ENCODE peak calls at places on chromosome 12, in eight cellular contexts. Q is foreskin fibroblast; F is HT1080; W is stimulated activated CD4-positive, alpha-beta T cell treated with anti-CD3 and anti-CD28 coated beads, Interleukin-4, amount 100 ng/mL, for 4 hours; E is H54; Z is stimulated activated CD8-positive, alpha-beta memory T cell treated with anti-CD3 and anti-CD28 coated beads, Interleukin-2, amount 100 ng/mL, for 1 hour; C is fibroblast of lung; T is activated CD8-positive, alpha-beta memory T cell treated with anti-CD3 and anti-CD28 coated beads, Interleukin-2, amount 50 U/mL, for 48 hours. K is an unnamed sample.

GRCh38 chr12:120095356-120096135 is 21.0 kb downstream of the RAB35 start:
- DNase-seq in C (no peak), E (no peak), W (no peak), F (no peak), T (no peak), Z (no peak), Q (no peak), K (no peak)

GRCh38 chr12:100437038-100437841 is 36.4 kb upstream of the NR1H4 start:
- DNase-seq in Z (no peak), E (no peak), T (no peak), F (no peak), Q (no peak), C (peak), W (no peak), K (no peak)

GRCh38 chr12:132379996-132380395 is 50.6 kb upstream of the GALNT9 start:
- DNase-seq in T (no peak), F (no peak), C (no peak), W (no peak), Q (no peak), E (no peak), Z (no peak), K (no peak)

GRCh38 chr12:123032736-123033391 is 52.4 kb downstream of the ARL6IP4 start:
- DNase-seq in E (no peak), T (no peak), W (no peak), Q (no peak), F (no peak), Z (no peak), C (no peak), K (no peak)

GRCh38 chr12:14572401-14572800 is 4.7 kb upstream of the PLBD1 start:
- DNase-seq in F (no peak), T (no peak), W (no peak), E (no peak), Q (no peak), C (no peak), Z (no peak), K (no peak)

GRCh38 chr12:3202734-3203446 is 125.7 kb downstream of the TSPAN9 start:
- DNase-seq in Z (peak), C (no peak), Q (peak), F (no peak), T (peak), E (peak), W (peak), K (peak)

GRCh38 chr12:31591308-31591901 is 469 bp upstream of the DENND5B start:
- DNase-seq in Z (no peak), Q (peak), C (peak), T (no peak), W (no peak), E (no peak), F (peak), K (no peak)

GRCh38 chr12:122743895-122744525 is 8.6 kb upstream of the DENR start:
- DNase-seq in Q (no peak), F (no peak), T (no peak), E (no peak), W (no peak), C (no peak), Z (no peak), K (no peak)

K was measured in activated naive CD4-positive, alpha-beta T cell treated with anti-CD3 and anti-CD28 coated beads, Interleukin-2, amount 50 U/mL, for 16 hours.